ENCODE peak calls at places on chromosomes 12 and 14, in ten cellular contexts. A is cardiac muscle cell, I is PC-9, C is tibial artery, K is stomach, W is left ventricle myocardium inferior, U is endothelial cell of umbilical vein, M is endodermal cell, Z is fibroblast of lung, N is IMR-90. O is an unnamed sample. For H3K27me3 and H3K4me1, the result is how much of the 10 kb centered on the place peaks cover.

GRCh38 chr14:103134405-103134804 is 11.1 kb downstream of the TNFAIP2 start:
- DNase-seq in A (no peak), I (no peak), C (no peak), K (no peak), W (no peak), U (no peak), M (no peak), Z (no peak), N (no peak), O (no peak)

GRCh38 chr12:49987620-49988303 is 15.0 kb downstream of the AQP6 start:
- DNase-seq in A (no peak), I (no peak), C (peak), K (no peak), W (no peak), U (no peak), M (peak), Z (no peak), N (no peak), O (no peak)

GRCh38 chr14:77098470-77099353 is 654 bp downstream of the CIPC start:
- DNase-seq in A (peak), I (peak), C (peak), K (peak), W (peak), U (peak), M (no peak), Z (no peak), N (no peak), O (no peak)

GRCh38 chr12:48027183-48028002 is 23.1 kb upstream of the COL2A1 start:
- DNase-seq in A (no peak), I (no peak), C (no peak), K (no peak), W (no peak), U (no peak), M (no peak), Z (no peak), N (no peak), O (no peak)

GRCh38 chr14:100078997-100079561 is 13.9 kb downstream of the EVL start:
- DNase-seq in A (no peak), I (no peak), C (no peak), K (peak), W (no peak), U (peak), M (peak), Z (peak), N (peak), O (peak)

GRCh38 chr12:10919809-10920208 is 9.2 kb upstream of the PRH2 start:
- DNase-seq in A (no peak), I (no peak), C (no peak), K (no peak), W (no peak), U (no peak), M (no peak), Z (no peak), N (no peak), O (no peak)

GRCh38 chr12:6369916-6370575 is 5.3 kb downstream of the SCNN1A start:
- DNase-seq in A (no peak), I (no peak), C (no peak), K (no peak), W (no peak), U (no peak), M (peak), Z (peak), N (no peak), O (no peak)

GRCh38 chr14:19878029-19878642 is 3.2 kb downstream of the OR4K2 start:
- DNase-seq in A (no peak), I (no peak), C (no peak), K (no peak), W (no peak), U (no peak), M (no peak), Z (peak), N (no peak), O (peak)

GRCh38 chr14:55115433-55115832 is 13.6 kb upstream of the LGALS3 start:
- DNase-seq in A (no peak), I (no peak), C (no peak), K (no peak), W (no peak), U (no peak), M (no peak), Z (no peak), N (no peak), O (no peak)

GRCh38 chr14:54579606-54580005 is 12.7 kb downstream of the SAMD4A start:
- DNase-seq in A (no peak), I (peak), C (no peak), K (no peak), W (no peak), U (peak), M (no peak), Z (no peak), N (peak), O (no peak)

GRCh38 chr12:6376079-6376941 is 947 bp upstream of the SCNN1A start:
- DNase-seq in A (peak), I (peak), C (peak), K (peak), W (no peak), U (peak), M (peak), Z (peak), N (peak), O (peak)

GRCh38 chr14:105855246-105855892 is 329.0 kb downstream of the TMEM121 start:
- DNase-seq in A (no peak), I (no peak), C (peak), K (no peak), W (peak), U (no peak), M (peak), Z (no peak), N (no peak), O (no peak)

GRCh38 chr12:54368709-54369596 is 4.7 kb upstream of the GPR84 start:
- DNase-seq in A (peak), I (peak), C (peak), K (peak), W (peak), U (peak), M (peak), Z (peak), N (peak), O (peak)

GRCh38 chr14:92540472-92541048 is 27.0 kb downstream of the RIN3 start:
- DNase-seq in A (no peak), I (peak), C (peak), K (peak), W (peak), U (peak), M (no peak), Z (peak), N (peak), O (no peak)

GRCh38 chr14:103630364-103631108 is 1.5 kb downstream of the KLC1 start:
- DNase-seq in A (no peak), I (no peak), C (no peak), K (no peak), W (no peak), U (peak), M (no peak), Z (no peak), N (peak), O (no peak)

GRCh38 chr12:62522984-62523383 is 56.4 kb downstream of the MON2 start:
- DNase-seq in A (peak), I (no peak), C (no peak), K (no peak), W (no peak), U (no peak), M (no peak), Z (no peak), N (peak), O (no peak)

GRCh38 chr14:36176524-36176923 is at the start of gene PTCSC3:
- DNase-seq in A (no peak), I (no peak), C (no peak), K (no peak), W (no peak), U (no peak), M (no peak), Z (no peak), N (no peak), O (no peak)

GRCh38 chr14:36174767-36175424 is 1.6 kb downstream of the PTCSC3 start:
- DNase-seq in A (no peak), I (no peak), C (no peak), K (no peak), W (no peak), U (no peak), M (no peak), Z (no peak), N (no peak), O (no peak)

GRCh38 chr14:36177489-36177888 is 967 bp upstream of the PTCSC3 start:
- DNase-seq in A (no peak), I (no peak), C (no peak), K (no peak), W (no peak), U (no peak), M (no peak), Z (no peak), N (no peak), O (no peak)

GRCh38 chr14:36171607-36172006 is 4.9 kb downstream of the PTCSC3 start:
- DNase-seq in A (no peak), I (no peak), C (no peak), K (no peak), W (no peak), U (no peak), M (no peak), Z (no peak), N (no peak), O (no peak)

DNA sequence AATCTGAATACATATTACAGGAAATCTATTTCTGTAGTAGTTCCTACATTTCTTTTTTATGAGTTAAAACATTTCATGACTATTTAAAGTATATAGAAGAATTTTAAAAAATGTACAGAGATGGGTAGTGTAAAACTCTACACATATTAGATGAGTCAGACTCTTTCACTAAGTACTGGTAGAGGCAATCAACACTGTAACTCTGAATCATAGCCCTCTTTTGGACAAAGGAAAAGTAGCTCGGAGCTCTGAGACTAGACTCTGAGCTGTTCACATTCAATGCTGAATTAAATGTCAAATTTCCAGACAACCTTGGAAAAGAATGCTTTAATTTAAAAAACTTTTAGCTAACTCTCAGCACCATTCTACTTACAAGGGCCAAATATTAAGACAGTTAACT is 3.4 kb downstream of the PTCSC3 start:
- DNase-seq in A (no peak), I (no peak), C (no peak), K (no peak), W (no peak), U (no peak), M (no peak), Z (no peak), N (no peak), O (no peak)
- H3K27me3 ChIP-seq in A (under half), I (under half), C (under half), K (under half), W (under half), U (under half), M (under half), Z (under half), N (under half), O (under half)

GRCh38 chr12:131795688-131796410 is 32.3 kb upstream of the MMP17 start:
- DNase-seq in A (no peak), I (peak), C (no peak), K (no peak), W (no peak), U (no peak), M (peak), Z (no peak), N (no peak), O (peak)

GRCh38 chr12:131795064-131795463 is 33.1 kb upstream of the MMP17 start:
- DNase-seq in A (no peak), I (no peak), C (no peak), K (no peak), W (no peak), U (no peak), M (no peak), Z (no peak), N (no peak), O (no peak)

GRCh38 chr12:131797588-131797934 is 30.6 kb upstream of the MMP17 start:
- DNase-seq in A (no peak), I (no peak), C (no peak), K (no peak), W (no peak), U (no peak), M (no peak), Z (no peak), N (no peak), O (no peak)

GRCh38 chr12:131796411-131796736 is 31.8 kb upstream of the MMP17 start:
- DNase-seq in A (no peak), I (no peak), C (no peak), K (no peak), W (no peak), U (no peak), M (no peak), Z (no peak), N (no peak), O (no peak)

DNA sequence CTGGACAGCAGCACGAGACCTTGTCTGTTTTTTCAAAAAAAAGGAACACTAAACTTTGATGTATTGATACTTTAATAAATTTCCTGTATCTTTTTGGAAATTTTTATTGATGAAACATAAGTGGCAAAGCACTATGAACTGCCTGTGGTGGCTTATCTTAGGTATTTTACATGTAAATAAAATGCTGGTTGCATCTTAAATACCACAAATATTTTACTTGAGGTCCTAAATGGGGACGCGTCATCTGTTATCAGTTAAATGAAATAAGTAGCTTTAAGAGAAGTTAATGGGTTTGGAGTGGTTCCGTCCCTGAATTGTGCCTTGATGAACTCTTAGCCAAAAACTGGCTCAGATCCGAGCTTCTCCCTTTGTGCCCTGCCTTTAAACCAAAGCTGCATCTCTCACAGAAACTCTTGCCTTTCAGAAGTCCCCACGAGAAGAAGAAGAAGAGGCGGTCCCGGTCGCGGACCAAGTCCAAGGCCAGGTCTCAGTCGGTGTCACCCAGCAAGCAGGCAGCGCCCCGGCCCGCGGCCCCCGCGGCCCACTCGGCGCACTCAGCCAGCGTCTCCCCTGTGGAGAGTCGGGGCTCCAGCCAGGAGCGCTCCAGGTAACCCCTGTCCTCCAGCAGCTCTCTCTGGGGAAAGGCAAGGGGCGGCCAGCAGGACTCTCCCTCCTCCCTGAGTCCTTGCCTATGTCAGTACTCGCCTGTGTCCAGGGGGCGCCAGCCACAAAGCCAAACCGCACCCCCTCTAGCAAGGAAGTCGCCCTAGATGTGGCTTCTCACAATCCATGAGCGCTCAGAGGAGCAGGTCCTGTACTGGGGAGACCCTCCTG is 31.2 kb upstream of the MMP17 start:
- DNase-seq in A (no peak), I (no peak), C (no peak), K (no peak), W (no peak), U (no peak), M (peak), Z (no peak), N (no peak), O (peak)
- TF ChIP-seq CTCF in A (no peak), I (no peak), C (no peak), K (no peak), W (no peak), U (no peak), M (peak), Z (no peak), N (no peak), O (peak)

GRCh38 chr14:52061890-52062289 is 7.0 kb downstream of the NID2 start:
- DNase-seq in A (no peak), I (no peak), C (no peak), K (no peak), W (no peak), U (no peak), M (no peak), Z (no peak), N (no peak), O (no peak)
- H3K4me1 ChIP-seq in A (half or more), I (under half), C (under half), K (under half), W (half or more), U (under half), M (under half), Z (under half), N (under half), O (under half)

GRCh38 chr14:97410667-97411286 is 613.6 kb downstream of the VRK1 start:
- DNase-seq in A (no peak), I (no peak), C (no peak), K (no peak), W (no peak), U (no peak), M (no peak), Z (no peak), N (no peak), O (no peak)

GRCh38 chr14:97412933-97413574 is 615.9 kb downstream of the VRK1 start:
- DNase-seq in A (no peak), I (no peak), C (no peak), K (no peak), W (no peak), U (no peak), M (peak), Z (no peak), N (no peak), O (no peak)

GRCh38 chr14:97413991-97414717 is 617.0 kb downstream of the VRK1 start:
- DNase-seq in A (no peak), I (no peak), C (no peak), K (no peak), W (no peak), U (no peak), M (peak), Z (no peak), N (no peak), O (no peak)

GRCh38 chr14:97414718-97415098 is 617.5 kb downstream of the VRK1 start:
- DNase-seq in A (no peak), I (no peak), C (no peak), K (no peak), W (no peak), U (no peak), M (peak), Z (no peak), N (no peak), O (no peak)

DNA sequence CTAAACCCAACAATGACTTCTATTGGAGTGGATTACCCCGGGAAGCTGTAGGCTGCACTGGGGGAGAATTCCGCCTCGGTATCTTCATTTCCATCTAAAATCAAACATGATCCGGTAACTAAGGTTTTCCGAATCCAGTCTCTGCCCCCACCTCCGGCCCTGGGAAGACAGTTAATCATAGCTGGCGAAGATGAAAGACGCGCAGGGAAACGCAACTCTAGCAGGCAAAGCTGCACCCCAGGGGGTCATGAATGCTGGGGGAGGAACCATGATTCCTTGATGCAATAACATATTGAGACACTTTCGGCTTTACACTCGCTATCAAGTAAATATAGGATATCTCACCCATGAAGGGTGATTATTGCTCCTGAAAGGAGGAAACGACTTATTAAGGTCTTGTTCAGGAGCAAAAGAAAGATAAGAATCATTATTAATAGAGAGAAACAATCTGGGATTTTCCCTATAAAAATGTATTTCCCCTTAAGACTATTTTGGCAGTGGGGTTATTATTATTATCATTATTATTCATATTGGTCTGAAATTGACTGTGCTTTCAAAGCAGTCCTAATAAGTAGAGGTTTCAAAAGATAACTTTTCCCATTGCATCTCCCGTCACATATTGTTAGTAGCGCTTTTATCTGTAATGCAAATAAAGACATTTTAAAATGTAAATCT is 614.9 kb downstream of the VRK1 start:
- DNase-seq in A (no peak), I (no peak), C (no peak), K (no peak), W (no peak), U (no peak), M (peak), Z (no peak), N (no peak), O (no peak)
- H3K27me3 ChIP-seq in A (half or more), I (under half), C (under half), K (under half), W (half or more), U (under half), M (half or more), Z (under half), N (under half), O (under half)

DNA sequence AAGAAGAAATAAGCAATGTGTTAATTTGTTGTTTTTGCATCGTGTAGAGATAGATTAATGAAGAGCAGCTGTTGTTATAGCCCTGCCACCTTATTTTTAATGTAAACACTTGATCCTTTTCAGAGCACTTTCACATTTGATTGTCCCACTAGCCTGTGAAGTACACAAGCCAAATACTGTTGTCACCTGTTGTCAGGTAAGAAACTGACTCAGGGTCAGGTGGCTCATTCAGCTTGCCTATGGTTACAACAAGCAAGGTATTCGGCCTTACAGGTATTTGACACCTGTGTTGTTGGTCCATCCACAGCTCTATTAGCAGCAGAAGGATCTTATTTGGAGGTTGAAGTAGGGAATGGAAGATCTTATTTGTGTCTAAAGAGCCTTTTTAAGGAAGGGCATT is 108.9 kb downstream of the GPR135 start:
- DNase-seq in A (no peak), I (no peak), C (no peak), K (no peak), W (no peak), U (no peak), M (peak), Z (no peak), N (no peak), O (no peak)
- TF ChIP-seq CTCF in A (no peak), I (no peak), C (no peak), K (no peak), W (no peak), U (no peak), M (no peak), Z (no peak), N (no peak), O (no peak)